ENCODE peak calls at places on chromosome 4, in four cellular contexts. Z is transverse colon; B is naive thymus-derived CD4-positive, alpha-beta T cell; T is mammary epithelial cell. O is an unnamed sample. For H3K4me1 and H3K27me3, the result is how much of the 10 kb centered on the place peaks cover.

GRCh38 chr4:147732516-147733193 is 767 bp downstream of the ARHGAP10 start:
- DNase-seq in T (peak), Z (peak), B (peak), O (peak)

GRCh38 chr4:174494146-174494545 is 28.1 kb downstream of the HPGD start:
- DNase-seq in Z (no peak), B (no peak), T (no peak), O (no peak)

GRCh38 chr4:54539500-54540029 is 118.2 kb upstream of the KIT start:
- DNase-seq in T (no peak), Z (peak), B (no peak), O (peak)

GRCh38 chr4:39051454-39051853 is 10.6 kb upstream of the KLHL5 start:
- DNase-seq in B (no peak), T (no peak), Z (no peak), O (no peak)

GRCh38 chr4:10186228-10187214 is 69.9 kb upstream of the WDR1 start:
- DNase-seq in Z (no peak), T (no peak), B (no peak), O (no peak)

GRCh38 chr4:189912170-189912569 is 28.5 kb upstream of the FRG1 start:
- DNase-seq in B (peak), Z (no peak), T (peak), O (no peak)

GRCh38 chr4:161189286-161190134 is 974.3 kb downstream of the FSTL5 start:
- DNase-seq in T (no peak), B (no peak), Z (no peak), O (peak)

GRCh38 chr4:41709844-41710481 is 38.6 kb downstream of the PHOX2B start:
- DNase-seq in T (peak), B (no peak), Z (no peak), O (peak)

GRCh38 chr4:52861171-52861873 is 795 bp upstream of the RASL11B start:
- DNase-seq in T (no peak), Z (no peak), B (no peak), O (no peak)

GRCh38 chr4:19983072-19983471 is 268.6 kb upstream of the SLIT2 start:
- DNase-seq in T (peak), Z (no peak), B (no peak), O (no peak)

GRCh38 chr4:123621072-123621705 is 224.6 kb downstream of the SPRY1 start:
- DNase-seq in B (no peak), T (peak), Z (no peak), O (no peak)

GRCh38 chr4:65337371-65337770 is 332.9 kb downstream of the EPHA5 start:
- DNase-seq in B (no peak), Z (no peak), T (no peak), O (no peak)

GRCh38 chr4:168509786-168510185 is 12.9 kb downstream of the PALLD start:
- DNase-seq in B (peak), Z (no peak), T (peak), O (no peak)

GRCh38 chr4:17385403-17385802 is 126.5 kb downstream of the QDPR start:
- DNase-seq in Z (no peak), T (peak), B (peak), O (no peak)

GRCh38 chr4:94595013-94595412 is 143.3 kb downstream of the PDLIM5 start:
- DNase-seq in T (no peak), B (no peak), Z (no peak), O (no peak)

GRCh38 chr4:57037982-57038604 is 59.4 kb downstream of the POLR2B start:
- DNase-seq in B (no peak), Z (peak), T (peak), O (peak)

GRCh38 chr4:72629540-72629939 is 60.5 kb upstream of the ADAMTS3 start:
- DNase-seq in Z (no peak), B (no peak), T (peak), O (no peak)

DNA sequence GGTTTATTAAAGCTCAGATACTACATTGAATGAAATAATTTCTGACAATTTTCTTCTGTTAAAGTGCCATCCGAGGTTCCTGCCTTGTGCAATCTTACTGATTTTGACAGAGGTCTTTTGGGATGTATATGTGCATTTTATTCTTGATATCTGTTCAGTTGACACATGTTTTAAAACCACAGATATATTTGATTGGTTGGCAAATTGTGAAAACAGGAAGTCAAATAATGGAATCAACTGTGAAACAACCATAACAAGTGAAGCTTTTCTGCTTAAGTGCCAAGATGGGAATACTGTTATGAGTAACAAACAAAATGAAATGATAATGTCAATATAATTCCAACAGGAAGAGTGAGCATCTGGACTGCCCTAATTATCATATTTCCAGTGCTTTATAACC is 85.0 kb upstream of the TET2 start:
- DNase-seq in B (no peak), T (no peak), Z (no peak), O (no peak)
- H3K4me3 ChIP-seq in B (no peak), T (no peak), Z (no peak), O (no peak)

GRCh38 chr4:153489856-153490558 is 23.8 kb downstream of the TMEM131L start:
- DNase-seq in B (no peak), Z (no peak), T (no peak), O (no peak)
- H3K4me1 ChIP-seq in B (half or more), Z (under half), T (half or more), O (half or more)

DNA sequence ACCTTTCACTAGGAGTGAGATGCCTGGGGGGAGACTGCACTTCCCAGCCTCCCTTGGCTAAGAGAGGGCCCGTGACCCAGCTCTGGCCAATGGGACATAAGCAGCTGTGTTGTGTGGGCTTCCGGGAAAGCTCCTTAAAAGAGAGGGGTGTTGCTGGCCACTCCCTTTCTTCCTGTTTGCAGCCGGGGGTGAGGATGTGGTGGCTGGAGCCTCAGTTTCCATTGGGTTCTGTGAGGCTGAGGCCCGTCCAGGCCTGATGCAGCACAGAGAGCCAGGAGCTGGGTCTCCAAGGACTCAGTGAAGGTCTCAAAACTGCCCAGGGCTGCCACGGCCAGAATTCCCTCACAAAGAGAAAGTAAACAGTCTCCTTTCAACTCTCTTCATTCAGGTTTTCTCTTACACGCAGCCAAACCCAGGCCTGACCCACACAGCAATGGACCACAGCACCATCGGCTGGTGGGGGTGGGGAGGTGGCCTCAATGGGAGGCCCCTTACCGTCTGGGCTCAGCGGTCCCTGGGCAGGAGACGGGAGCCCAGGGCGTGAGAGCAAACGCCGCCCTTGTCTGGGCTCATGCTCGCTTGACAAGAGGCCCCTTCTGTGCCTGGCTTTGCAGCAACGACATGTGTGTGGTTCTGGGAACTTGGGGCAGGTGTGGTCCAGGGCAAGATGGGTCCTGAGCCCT is 6.6 kb downstream of the NKX1-1 start:
- DNase-seq in Z (no peak), T (no peak), B (no peak), O (no peak)
- H3K27me3 ChIP-seq in Z (half or more), T (under half), B (under half), O (under half)

GRCh38 chr4:6271206-6271605 is 1.6 kb downstream of the WFS1 start:
- DNase-seq in B (no peak), T (no peak), Z (no peak), O (no peak)
- H3K4me3 ChIP-seq in B (no peak), T (no peak), Z (no peak), O (no peak)

DNA sequence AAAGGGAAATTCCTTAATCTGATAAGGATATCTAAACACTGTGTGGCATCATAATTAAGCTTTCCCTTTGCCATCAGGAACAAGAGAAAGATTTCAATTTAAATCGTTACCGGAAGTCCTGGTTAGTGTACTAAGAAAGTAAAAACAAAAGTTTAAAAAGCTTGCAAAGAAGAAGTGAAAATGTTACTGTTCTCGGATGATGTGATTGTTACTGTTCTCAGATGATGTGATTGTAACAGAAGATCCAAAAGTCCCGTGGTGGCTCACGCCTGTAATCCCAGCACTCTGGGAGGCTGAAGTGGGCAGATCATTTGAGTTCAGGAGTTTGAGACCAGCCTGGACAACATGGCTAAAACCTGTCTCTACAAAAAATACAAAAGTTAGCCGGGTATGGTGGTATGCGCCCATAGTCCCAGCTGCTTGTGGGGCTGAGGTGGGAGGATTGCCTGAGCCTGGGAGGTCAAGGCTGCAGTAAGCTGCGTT is 62.5 kb downstream of the RGS12 start:
- DNase-seq in Z (no peak), B (no peak), T (no peak), O (no peak)
- H3K4me1 ChIP-seq in Z (under half), B (under half), T (under half), O (under half)

GRCh38 chr4:8023696-8024033 is 84.0 kb upstream of the AFAP1 start:
- DNase-seq in B (no peak), Z (no peak), T (no peak), O (no peak)

GRCh38 chr4:8022767-8023695 is 83.4 kb upstream of the AFAP1 start:
- DNase-seq in B (no peak), Z (no peak), T (no peak), O (no peak)

GRCh38 chr4:8024073-8024786 is 84.6 kb upstream of the AFAP1 start:
- DNase-seq in T (no peak), B (no peak), Z (no peak), O (no peak)

GRCh38 chr4:8026455-8026854 is 86.8 kb upstream of the AFAP1 start:
- DNase-seq in B (no peak), Z (no peak), T (no peak), O (no peak)

GRCh38 chr4:8025668-8026067 is 86.0 kb upstream of the AFAP1 start:
- DNase-seq in B (no peak), T (no peak), Z (no peak), O (no peak)
- H3K27me3 ChIP-seq in B (under half), T (under half), Z (under half), O (under half)

O was measured in HAP-1.